ENCODE peak calls at places on chromosomes 2 and 18, in eight cellular contexts. J is amygdala; O is naive thymus-derived CD4-positive, alpha-beta T cell; H is LoVo; F is NCI-H1092 treated with DMSO at 0.1 percent for 48 hours; E is KG1; T is globus pallidus; Z is KBM-7. B is an unnamed sample.

GRCh38 chr18:7725473-7725872 is 158.4 kb downstream of the PTPRM start:
- DNase-seq in J (no peak), O (no peak), H (no peak), F (no peak), E (no peak), T (no peak), Z (no peak), B (no peak)

GRCh38 chr2:112881217-112882000 is 29.6 kb upstream of the IL37 start:
- DNase-seq in J (peak; percentile 14), O (peak; percentile 36), H (no peak), F (no peak), E (peak; percentile 37), T (peak; percentile 79), Z (peak; percentile 87), B (peak; percentile 65)

GRCh38 chr2:101644842-101645383 is 52.6 kb upstream of the MAP4K4 start:
- DNase-seq in J (no peak), O (no peak), H (no peak), F (no peak), E (no peak), T (no peak), Z (no peak), B (no peak)

GRCh38 chr2:40487592-40487991 is 35.7 kb upstream of the SLC8A1 start:
- DNase-seq in J (no peak), O (no peak), H (no peak), F (no peak), E (no peak), T (peak; percentile 51), Z (peak; percentile 13), B (no peak)

GRCh38 chr18:62850619-62851306 is 135.4 kb downstream of the PHLPP1 start:
- DNase-seq in J (no peak), O (no peak), H (no peak), F (no peak), E (no peak), T (peak; percentile 71), Z (no peak), B (no peak)

GRCh38 chr2:234957533-234958135 is 5.8 kb downstream of the SH3BP4 start:
- DNase-seq in J (no peak), O (no peak), H (no peak), F (no peak), E (no peak), T (no peak), Z (no peak), B (no peak)

GRCh38 chr18:63067939-63068338 is 251.6 kb downstream of the BCL2 start:
- DNase-seq in J (no peak), O (no peak), H (no peak), F (no peak), E (no peak), T (no peak), Z (no peak), B (no peak)

GRCh38 chr2:176164803-176165597 is 7.9 kb downstream of the HOXD3 start:
- DNase-seq in J (no peak), O (no peak), H (no peak), F (no peak), E (no peak), T (no peak), Z (no peak), B (no peak)

GRCh38 chr2:236998250-236998649 is 87.4 kb upstream of the COPS8 start:
- DNase-seq in J (no peak), O (no peak), H (no peak), F (peak; percentile 36), E (no peak), T (no peak), Z (no peak), B (peak; percentile 76)

GRCh38 chr2:233331536-233331935 is 22.8 kb upstream of the DGKD start:
- DNase-seq in J (no peak), O (peak; percentile 53), H (no peak), F (no peak), E (peak; percentile 94), T (peak; percentile 71), Z (peak; percentile 96), B (no peak)

GRCh38 chr2:12488365-12488972 is 228.3 kb upstream of the TRIB2 start:
- DNase-seq in J (no peak), O (no peak), H (no peak), F (no peak), E (no peak), T (no peak), Z (no peak), B (no peak)

GRCh38 chr2:189261431-189261841 is 81.9 kb upstream of the COL5A2 start:
- DNase-seq in J (no peak), O (no peak), H (no peak), F (no peak), E (no peak), T (no peak), Z (no peak), B (no peak)

GRCh38 chr2:239150125-239151011 is 250.5 kb downstream of the HDAC4 start:
- DNase-seq in J (no peak), O (peak; percentile 8), H (no peak), F (no peak), E (no peak), T (no peak), Z (no peak), B (no peak)

GRCh38 chr2:120395686-120396518 is 50.0 kb downstream of the INHBB start:
- DNase-seq in J (no peak), O (peak; percentile 4), H (no peak), F (peak; percentile 64), E (no peak), T (no peak), Z (no peak), B (no peak)

GRCh38 chr18:1049173-1049572 is 144.5 kb downstream of the ADCYAP1 start:
- DNase-seq in J (no peak), O (no peak), H (no peak), F (no peak), E (no peak), T (no peak), Z (no peak), B (no peak)

B was measured in PC-9.